ENCODE peak calls at places on chromosomes 11 and 22, in five cellular contexts. Q, R, G, W and X are unnamed samples. For H3K4me1, the result is how much of the 10 kb centered on the place peaks cover.

GRCh38 chr22:28252539-28252938 is 333.5 kb upstream of the PITPNB start:
- ATAC-seq in W (no peak), G (peak), R (no peak), Q (no peak), X (no peak)

GRCh38 chr11:2641623-2642022 is 58.2 kb downstream of the KCNQ1OT1 start:
- ATAC-seq in Q (no peak), W (no peak), R (no peak), G (no peak), X (no peak)

GRCh38 chr11:119371778-119372182 is 9.7 kb downstream of the USP2 start:
- ATAC-seq in Q (no peak), G (no peak), R (no peak), W (no peak), X (no peak)

GRCh38 chr11:111021131-111021530 is 224.4 kb upstream of the POU2AF2 start:
- ATAC-seq in R (no peak), W (no peak), G (no peak), Q (no peak), X (no peak)

GRCh38 chr11:27216268-27217149 is 146.5 kb downstream of the CCDC34 start:
- ATAC-seq in R (peak), Q (peak), W (no peak), G (peak), X (peak)

GRCh38 chr11:13884159-13884799 is 78.2 kb upstream of the SPON1 start:
- ATAC-seq in Q (no peak), R (no peak), W (no peak), G (no peak), X (no peak)

GRCh38 chr11:65790902-65791650 is 4.2 kb downstream of the OVOL1 start:
- ATAC-seq in R (no peak), W (no peak), Q (no peak), G (no peak), X (no peak)

GRCh38 chr11:2581931-2582435 is 117.8 kb downstream of the KCNQ1OT1 start:
- ATAC-seq in G (no peak), R (no peak), Q (no peak), W (no peak), X (no peak)

GRCh38 chr22:23121026-23121823 is 20.6 kb downstream of the RSPH14 start:
- ATAC-seq in R (no peak), W (no peak), Q (no peak), G (no peak), X (no peak)

GRCh38 chr22:45671051-45671782 is 417 bp upstream of the ATXN10 start:
- ATAC-seq in Q (peak), W (no peak), R (no peak), G (peak), X (peak)

GRCh38 chr11:117045956-117046355 is 52.3 kb downstream of the SIK3 start:
- ATAC-seq in W (no peak), G (peak), R (peak), Q (peak), X (peak)

GRCh38 chr11:68398870-68399865 is 61.4 kb upstream of the PPP6R3 start:
- ATAC-seq in W (no peak), G (peak), R (peak), Q (no peak), X (peak)

GRCh38 chr11:73047773-73048371 is 94.2 kb downstream of the FCHSD2 start:
- ATAC-seq in R (peak), Q (no peak), G (peak), W (no peak), X (no peak)

GRCh38 chr11:61654397-61654829 is 25.8 kb upstream of the DAGLA start:
- ATAC-seq in W (no peak), R (peak), Q (no peak), G (peak), X (peak)

GRCh38 chr11:102177974-102178631 is 67.9 kb downstream of the YAP1 start:
- ATAC-seq in W (no peak), G (peak), Q (peak), R (peak), X (peak)

GRCh38 chr22:20436309-20437252 is 1.0 kb downstream of the SCARF2 start:
- ATAC-seq in Q (peak), G (peak), W (no peak), R (peak), X (peak)

GRCh38 chr22:25120761-25121212 is 78.9 kb upstream of the CRYBB3 start:
- ATAC-seq in R (peak), G (peak), W (no peak), Q (peak), X (no peak)

GRCh38 chr11:82869657-82870056 is 30.6 kb downstream of the PRCP start:
- ATAC-seq in Q (no peak), G (peak), R (peak), W (no peak), X (peak)

GRCh38 chr22:46604306-46604690 is 15.9 kb upstream of the GRAMD4 start:
- ATAC-seq in Q (no peak), R (peak), G (peak), W (peak), X (peak)

GRCh38 chr11:124339671-124340447 is 19.9 kb upstream of the OR8D2 start:
- ATAC-seq in Q (peak), W (no peak), R (no peak), G (no peak), X (no peak)

GRCh38 chr11:83241291-83241946 is 44.7 kb downstream of the CCDC90B start:
- ATAC-seq in G (peak), R (peak), Q (peak), W (peak), X (no peak)

GRCh38 chr22:46286941-46287872 is 9.5 kb upstream of the GTSE1 start:
- ATAC-seq in R (no peak), Q (no peak), G (peak), W (no peak), X (no peak)

GRCh38 chr22:43464809-43465208 is 53.0 kb downstream of the MPPED1 start:
- ATAC-seq in Q (no peak), G (no peak), W (no peak), R (no peak), X (no peak)

GRCh38 chr11:23063261-23063660 is 203.0 kb upstream of the CCDC179 start:
- ATAC-seq in Q (no peak), W (no peak), R (no peak), G (no peak), X (no peak)

DNA sequence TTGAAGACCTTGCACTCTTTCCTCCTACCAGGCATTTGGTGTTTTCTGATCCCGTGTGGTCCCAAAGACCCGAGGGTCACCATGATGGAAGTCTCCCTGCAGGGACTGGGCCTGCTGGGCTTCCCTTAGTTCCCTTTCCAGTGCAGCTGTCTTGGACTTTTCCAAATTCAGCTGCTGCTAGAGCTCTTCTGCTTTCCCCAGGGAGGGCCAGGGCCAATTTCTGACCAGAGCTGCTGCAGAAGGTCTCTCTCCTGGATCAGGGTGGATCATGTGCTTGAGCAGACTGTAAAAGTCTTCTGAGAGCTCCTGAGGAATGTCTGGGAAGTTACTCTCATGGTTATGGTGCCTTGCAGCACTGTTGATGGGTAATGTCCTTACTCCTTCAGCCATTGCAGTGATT is 23.2 kb downstream of the LDLRAD3 start:
- ATAC-seq in W (no peak), G (no peak), Q (no peak), R (no peak), X (no peak)
- H3K4me1 ChIP-seq in W (under half), G (under half), Q (under half), R (under half), X (under half)

GRCh38 chr11:44777537-44778199 is 50.9 kb downstream of the TSPAN18 start:
- ATAC-seq in R (no peak), Q (no peak), W (no peak), G (no peak), X (no peak)

GRCh38 chr11:44774736-44775135 is 48.0 kb downstream of the TSPAN18 start:
- ATAC-seq in W (no peak), Q (no peak), G (no peak), R (peak), X (no peak)

GRCh38 chr11:44775366-44776356 is 48.9 kb downstream of the TSPAN18 start:
- ATAC-seq in Q (peak), G (peak), W (no peak), R (peak), X (peak)

GRCh38 chr11:44778200-44779100 is 51.7 kb downstream of the TSPAN18 start:
- ATAC-seq in W (no peak), R (no peak), Q (no peak), G (no peak), X (no peak)

GRCh38 chr11:44776840-44777536 is 50.2 kb downstream of the TSPAN18 start:
- ATAC-seq in R (no peak), Q (no peak), G (no peak), W (no peak), X (no peak)
- H3K4me1 ChIP-seq in R (under half), Q (under half), G (under half), W (under half), X (half or more)

GRCh38 chr11:114062272-114062671 is 2.8 kb downstream of the ZBTB16 start:
- ATAC-seq in R (no peak), G (no peak), Q (no peak), W (no peak), X (no peak)
- H3K4me1 ChIP-seq in R (under half), G (under half), Q (under half), W (under half), X (half or more)

DNA sequence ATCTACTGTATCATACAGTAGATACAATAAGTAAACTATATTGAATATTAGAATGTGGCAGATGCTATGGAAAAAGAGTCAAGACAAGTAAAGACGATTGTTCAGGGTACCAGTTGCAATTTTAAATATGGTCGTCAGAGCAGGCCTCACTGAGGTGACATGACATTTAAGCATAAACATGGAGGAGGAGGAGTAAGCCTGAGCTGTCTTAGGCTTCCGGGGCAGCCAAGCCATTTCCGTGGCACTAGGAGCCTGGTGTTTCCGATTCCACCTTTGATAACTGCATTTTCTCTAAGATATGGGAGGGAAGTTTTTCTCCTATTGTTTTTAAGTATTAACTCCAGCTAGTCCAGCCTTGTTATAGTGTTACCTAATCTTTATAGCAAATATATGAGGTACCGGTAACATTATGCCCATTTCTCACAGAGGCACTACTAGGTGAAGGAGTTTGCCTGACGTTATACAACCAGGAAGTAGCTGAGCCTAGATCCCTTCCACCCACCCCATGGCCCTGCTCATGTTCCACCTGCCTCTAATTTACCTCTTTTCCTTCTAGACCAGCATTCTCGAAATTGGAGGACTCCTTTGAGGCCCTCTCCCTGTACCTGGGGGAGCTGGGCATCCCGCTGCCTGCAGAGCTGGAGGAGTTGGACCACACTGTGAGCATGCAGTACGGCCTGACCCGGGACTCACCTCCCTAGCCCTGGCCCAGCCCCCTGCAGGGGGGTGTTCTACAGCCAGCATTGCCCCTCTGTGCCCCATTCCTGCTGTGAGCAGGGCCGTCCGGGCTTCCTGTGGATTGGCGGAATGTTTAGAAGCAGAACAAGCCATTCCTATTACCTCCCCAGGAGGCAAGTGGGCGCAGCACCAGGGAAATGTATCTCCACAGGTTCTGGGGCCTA is 14.3 kb downstream of the PIK3IP1 start:
- ATAC-seq in G (no peak), Q (no peak), W (no peak), R (no peak), X (no peak)
- H3K4me1 ChIP-seq in G (under half), Q (under half), W (half or more), R (under half), X (under half)

DNA sequence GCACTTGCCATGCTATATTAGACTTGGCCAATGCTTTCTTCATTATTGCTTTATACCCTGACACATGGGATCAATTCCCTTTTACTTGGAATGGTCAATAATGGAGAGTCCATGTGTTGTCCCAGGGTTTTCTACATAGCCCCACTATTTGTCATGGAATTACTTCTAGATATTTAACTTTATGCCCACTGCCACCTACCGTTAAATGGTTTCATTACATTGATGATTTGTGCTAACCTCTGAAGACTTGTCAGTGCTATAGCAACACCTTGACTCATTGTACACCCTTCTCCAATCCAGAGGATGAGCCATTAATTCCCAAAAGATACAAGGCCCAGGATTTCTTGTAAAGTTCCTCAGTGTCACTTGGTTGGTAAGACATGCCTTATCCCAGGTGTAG is 31.4 kb upstream of the SLC22A25 start:
- ATAC-seq in Q (peak), R (no peak), W (no peak), G (peak), X (no peak)
- H3K4me1 ChIP-seq in Q (under half), R (under half), W (under half), G (under half), X (under half)

GRCh38 chr22:26981520-26981919 is 324.1 kb downstream of the MIAT start:
- ATAC-seq in W (no peak), R (no peak), G (no peak), Q (no peak), X (peak)
- H3K4me1 ChIP-seq in W (under half), R (under half), G (under half), Q (under half), X (under half)